ENCODE peak calls at places on chromosomes 5 and 9, in four cellular contexts. V is foreskin fibroblast, E is ovary, P is endodermal cell. H is an unnamed sample.

GRCh38 chr5:58183078-58183885 is 276.6 kb downstream of the PLK2 start:
- DNase-seq in E (no peak), V (no peak), P (no peak), H (no peak)

GRCh38 chr5:169416583-169417196 is 115.8 kb upstream of the SLIT3 start:
- DNase-seq in P (peak; percentile 61), E (no peak), V (peak; percentile 94), H (no peak)

GRCh38 chr5:101782352-101783087 is 513.6 kb downstream of the SLCO4C1 start:
- DNase-seq in P (no peak), E (no peak), V (no peak), H (no peak)

GRCh38 chr5:124913329-124913653 is 166.9 kb upstream of the ZNF608 start:
- DNase-seq in E (no peak), P (no peak), V (no peak), H (no peak)

GRCh38 chr5:111326551-111326950 is 102.4 kb downstream of the CAMK4 start:
- DNase-seq in E (no peak), V (no peak), P (no peak), H (no peak)

GRCh38 chr5:113140837-113141661 is 164.5 kb downstream of the DCP2 start:
- DNase-seq in V (peak; percentile 92), E (no peak), P (peak; percentile 42), H (no peak)

GRCh38 chr5:127602481-127602880 is 46.4 kb upstream of the CTXN3 start:
- DNase-seq in V (no peak), P (peak; percentile 46), E (no peak), H (no peak)

GRCh38 chr5:118791986-118792734 is 196.2 kb downstream of the DTWD2 start:
- DNase-seq in P (peak; percentile 70), V (peak; percentile 76), E (no peak), H (no peak)

GRCh38 chr9:15936316-15936869 is 383.6 kb downstream of the CCDC171 start:
- DNase-seq in E (no peak), P (no peak), V (peak; percentile 89), H (no peak)

GRCh38 chr9:99437145-99437544 is 215.1 kb downstream of the SEC61B start:
- DNase-seq in V (no peak), E (no peak), P (no peak), H (no peak)

GRCh38 chr9:38417003-38417965 is 7.0 kb downstream of the IGFBPL1 start:
- DNase-seq in E (no peak), P (peak; percentile 95), V (peak; percentile 18), H (no peak)

GRCh38 chr9:122265265-122265900 is 701 bp downstream of the MRRF start:
- DNase-seq in E (no peak), P (no peak), V (peak; percentile 27), H (no peak)

GRCh38 chr5:148833925-148834324 is 7.5 kb downstream of the ADRB2 start:
- DNase-seq in P (no peak), E (no peak), V (no peak), H (no peak)

GRCh38 chr9:31597977-31598376 is 786.5 kb upstream of the ACO1 start:
- DNase-seq in V (peak; percentile 49), P (no peak), E (no peak), H (no peak)

GRCh38 chr9:27537027-27537435 is 7.4 kb upstream of the MOB3B start:
- DNase-seq in E (no peak), V (no peak), P (no peak), H (no peak)

GRCh38 chr5:79436821-79437220 is 77.1 kb downstream of the HOMER1 start:
- DNase-seq in V (peak; percentile 33), E (no peak), P (no peak), H (no peak)

GRCh38 chr5:28734396-28734795 is 1696.0 kb upstream of the CDH9 start:
- DNase-seq in V (no peak), P (no peak), E (no peak), H (no peak)

GRCh38 chr5:144368556-144368955 is 197.9 kb downstream of the KCTD16 start:
- DNase-seq in E (no peak), P (no peak), V (peak; percentile 22), H (no peak)

GRCh38 chr5:135973323-135974018 is 18.7 kb upstream of the LECT2 start:
- DNase-seq in V (peak; percentile 94), E (no peak), P (no peak), H (peak; percentile 93)

GRCh38 chr5:76337949-76338589 is 65.0 kb upstream of the IQGAP2 start:
- DNase-seq in V (peak; percentile 10), P (peak; percentile 94), E (no peak), H (no peak)

GRCh38 chr5:14513266-14513665 is 68.3 kb upstream of the OTULINL start:
- DNase-seq in P (peak; percentile 63), E (no peak), V (peak; percentile 39), H (no peak)

GRCh38 chr5:72291601-72292000 is 28.4 kb downstream of the MRPS27 start:
- DNase-seq in V (no peak), P (no peak), E (no peak), H (no peak)

GRCh38 chr5:147578228-147579024 is 68.6 kb upstream of the DPYSL3 start:
- DNase-seq in V (peak; percentile 82), E (peak; percentile 19), P (peak; percentile 56), H (no peak)

GRCh38 chr9:104872959-104873850 is 54.8 kb downstream of the ABCA1 start:
- DNase-seq in E (peak; percentile 67), V (peak; percentile 95), P (no peak), H (peak; percentile 75)

GRCh38 chr5:95284512-95285405 is at the start of gene MCTP1:
- DNase-seq in V (peak; percentile 41), P (peak; percentile 86), E (no peak), H (peak; percentile 57)

GRCh38 chr9:136686794-136687711 is at the start of gene AGPAT2:
- DNase-seq in E (peak; percentile 65), P (peak; percentile 85), V (peak; percentile 77), H (peak; percentile 95)

GRCh38 chr9:18396102-18396728 is 77.7 kb upstream of the ADAMTSL1 start:
- DNase-seq in V (no peak), P (no peak), E (no peak), H (no peak)

GRCh38 chr5:37792976-37793328 is 46.9 kb downstream of the GDNF start:
- DNase-seq in V (peak; percentile 87), E (no peak), P (no peak), H (no peak)

GRCh38 chr9:125829743-125830142 is 82.6 kb downstream of the PBX3 start:
- DNase-seq in P (no peak), E (no peak), V (peak; percentile 20), H (peak; percentile 59)

GRCh38 chr5:73918791-73919221 is 292.8 kb downstream of the ARHGEF28 start:
- DNase-seq in V (no peak), P (no peak), E (no peak), H (no peak)

GRCh38 chr9:135388530-135388929 is 91.1 kb upstream of the PPP1R26 start:
- DNase-seq in P (no peak), V (no peak), E (no peak), H (no peak)

GRCh38 chr9:34536685-34537084 is 13.9 kb upstream of the ENHO start:
- DNase-seq in V (no peak), P (peak; percentile 36), E (no peak), H (no peak)

GRCh38 chr5:59099270-59099994 is 516.6 kb downstream of the RAB3C start:
- DNase-seq in V (peak; percentile 88), E (no peak), P (no peak), H (no peak)

DNA sequence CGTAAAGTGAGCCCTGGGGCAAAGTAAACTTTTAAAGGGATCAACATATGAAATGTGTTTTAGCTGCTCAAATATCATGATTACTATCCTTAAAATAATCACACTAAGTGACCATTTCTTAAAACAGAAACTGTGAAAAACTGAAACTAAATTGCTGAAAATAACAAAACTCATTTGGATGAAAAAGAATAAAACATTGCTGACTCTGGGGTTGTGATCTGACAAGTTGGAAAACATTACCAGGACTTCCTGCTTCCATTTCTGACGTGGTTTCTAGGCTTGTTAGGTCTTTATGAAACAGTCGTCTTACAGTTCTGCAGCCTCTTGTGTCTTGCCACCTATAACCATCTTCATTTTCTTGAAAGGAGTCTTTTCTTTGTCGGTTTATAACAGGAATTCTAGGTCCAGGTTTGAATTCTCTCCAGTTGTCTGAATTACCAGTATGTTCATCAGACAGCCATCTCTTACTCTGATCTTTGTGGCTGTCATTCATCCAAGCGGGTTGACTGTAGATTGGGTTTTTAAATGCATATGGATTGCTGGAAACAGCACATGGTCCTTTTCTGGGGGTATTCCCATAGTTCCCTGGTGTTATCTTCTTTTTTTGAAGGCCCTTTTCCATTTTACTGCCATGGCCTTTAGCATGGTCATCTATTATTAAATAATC is 1.6 kb downstream of the TUT7 start:
- DNase-seq in V (no peak), P (no peak), E (no peak), H (no peak)
- H3K4me3 ChIP-seq in V (peak overlapping the region; percentile 94), P (peak overlapping the region; percentile 97), E (no peak overlapping the region), H (peak overlapping the region; percentile 99)

GRCh38 chr5:150779397-150780179 is 1.0 kb downstream of the SMIM3 start:
- DNase-seq in P (peak; percentile 87), V (peak; percentile 80), E (no peak), H (no peak)

GRCh38 chr5:150780180-150780692 is 1.7 kb downstream of the SMIM3 start:
- DNase-seq in V (peak; percentile 89), E (peak; percentile 28), P (no peak), H (no peak)

GRCh38 chr5:150782850-150783249 is 4.3 kb downstream of the SMIM3 start:
- DNase-seq in P (no peak), V (no peak), E (no peak), H (no peak)

GRCh38 chr5:150781706-150782614 is 3.4 kb downstream of the SMIM3 start:
- DNase-seq in E (peak; percentile 49), P (peak; percentile 88), V (peak; percentile 95), H (no peak)

GRCh38 chr5:150780816-150781221 is 2.3 kb downstream of the SMIM3 start:
- DNase-seq in V (peak; percentile 92), E (no peak), P (no peak), H (no peak)
- H3K4me3 ChIP-seq in V (peak overlapping the region; percentile 80), E (no peak overlapping the region), P (no peak overlapping the region), H (no peak overlapping the region)

GRCh38 chr9:95049761-95050160 is 267.7 kb downstream of the FANCC start:
- DNase-seq in P (no peak), E (no peak), V (no peak), H (no peak)
- H3K4me3 ChIP-seq in P (peak overlapping the region; percentile 87), E (no peak overlapping the region), V (peak overlapping the region; percentile 69), H (no peak overlapping the region)

DNA sequence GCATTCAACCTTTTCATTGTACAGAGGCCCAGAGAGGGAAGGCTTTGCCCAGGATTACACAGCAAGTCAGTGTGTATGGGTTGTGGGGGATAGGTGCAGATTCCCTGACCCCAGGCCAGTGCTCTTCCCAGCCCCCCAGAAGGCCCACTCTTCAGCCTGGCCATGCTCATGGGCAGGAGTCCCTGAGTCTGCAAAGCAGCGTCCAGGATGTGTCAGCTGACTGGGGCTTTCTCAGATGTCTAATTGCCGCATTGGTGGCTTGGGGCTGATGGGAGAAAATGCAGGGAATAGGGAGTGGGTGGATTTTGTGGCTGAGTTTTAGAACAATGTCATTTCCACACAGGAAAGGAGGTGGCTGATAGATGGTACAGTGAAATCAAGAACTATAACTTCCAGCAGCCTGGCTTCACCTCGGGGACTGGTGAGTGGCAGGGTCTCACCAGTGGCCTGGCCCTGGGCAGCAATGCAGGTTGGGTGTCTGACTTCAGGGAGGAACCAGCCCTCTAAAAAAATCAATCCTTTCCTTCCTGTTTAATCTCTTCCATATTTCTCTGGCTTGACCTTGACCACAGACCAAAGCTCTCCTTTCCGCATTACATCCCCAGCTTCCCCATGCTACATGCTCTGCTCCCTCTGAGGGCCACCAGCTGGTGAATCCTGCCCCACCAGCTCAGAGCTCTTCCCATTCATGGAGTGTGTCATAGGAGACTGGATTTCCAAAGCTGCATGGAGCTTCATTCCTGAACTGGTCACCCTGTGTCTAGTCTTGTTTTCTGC is 14.2 kb downstream of the GLIPR2 start:
- DNase-seq in P (no peak), V (peak; percentile 64), E (peak; percentile 33), H (no peak)
- H3K4me3 ChIP-seq in P (no peak overlapping the region), V (no peak overlapping the region), E (no peak overlapping the region), H (no peak overlapping the region)